ENCODE peak calls at places on chromosomes 1 and 21, in ten cellular contexts. R, H, U, F, X, T, O, C, E and M are unnamed samples.

GRCh38 chr1:209633335-209633997 is 18.8 kb downstream of the LAMB3 start:
- DNase-seq in R (no peak), H (no peak), U (peak), F (no peak), X (no peak), T (no peak), O (no peak), C (peak), E (no peak), M (no peak)

GRCh38 chr1:113320272-113320671 is 70.0 kb upstream of the MAGI3 start:
- DNase-seq in R (no peak), H (no peak), U (no peak), F (no peak), X (no peak), T (no peak), O (no peak), C (no peak), E (no peak), M (no peak)

GRCh38 chr1:75588779-75589475 is 22.0 kb downstream of the SLC44A5 start:
- DNase-seq in R (no peak), H (no peak), U (no peak), F (no peak), X (no peak), T (no peak), O (no peak), C (no peak), E (no peak), M (no peak)

GRCh38 chr1:106876384-106876783 is 180.1 kb upstream of the PRMT6 start:
- DNase-seq in R (no peak), H (no peak), U (no peak), F (no peak), X (no peak), T (no peak), O (no peak), C (no peak), E (no peak), M (peak)

GRCh38 chr1:26772687-26773086 is 15.1 kb upstream of the PIGV start:
- DNase-seq in R (no peak), H (peak), U (peak), F (no peak), X (no peak), T (no peak), O (no peak), C (peak), E (no peak), M (no peak)

GRCh38 chr1:85279463-85280080 is 3.1 kb upstream of the BCL10 start:
- DNase-seq in R (no peak), H (no peak), U (no peak), F (no peak), X (no peak), T (no peak), O (no peak), C (no peak), E (no peak), M (no peak)

GRCh38 chr1:34529935-34530859 is 224.7 kb upstream of the GJB5 start:
- DNase-seq in R (peak), H (no peak), U (no peak), F (no peak), X (no peak), T (no peak), O (no peak), C (no peak), E (no peak), M (peak)

GRCh38 chr1:99702221-99702620 is 56.3 kb downstream of the PALMD start:
- DNase-seq in R (no peak), H (no peak), U (no peak), F (no peak), X (no peak), T (no peak), O (no peak), C (peak), E (no peak), M (no peak)

GRCh38 chr21:32382108-32382601 is 10.7 kb downstream of the URB1 start:
- DNase-seq in R (no peak), H (peak), U (peak), F (no peak), X (no peak), T (no peak), O (no peak), C (peak), E (no peak), M (no peak)

GRCh38 chr21:29697555-29698193 is 242.1 kb downstream of the GRIK1 start:
- DNase-seq in R (no peak), H (peak), U (no peak), F (no peak), X (no peak), T (no peak), O (no peak), C (peak), E (peak), M (peak)

GRCh38 chr1:27724961-27725373 is 794 bp upstream of the FAM76A start:
- DNase-seq in R (peak), H (peak), U (no peak), F (peak), X (no peak), T (no peak), O (peak), C (no peak), E (peak), M (peak)

GRCh38 chr1:25769625-25770024 is 30.4 kb upstream of the SELENON start:
- DNase-seq in R (no peak), H (no peak), U (no peak), F (no peak), X (no peak), T (no peak), O (no peak), C (no peak), E (no peak), M (no peak)

GRCh38 chr1:176110203-176110602 is 96.9 kb downstream of the COP1 start:
- DNase-seq in R (no peak), H (peak), U (peak), F (no peak), X (no peak), T (no peak), O (no peak), C (peak), E (no peak), M (no peak)

GRCh38 chr1:46244656-46245371 is 2.7 kb upstream of the RAD54L start:
- DNase-seq in R (no peak), H (peak), U (peak), F (peak), X (no peak), T (no peak), O (no peak), C (peak), E (no peak), M (peak)

GRCh38 chr1:94617139-94617805 is 75.7 kb upstream of the F3 start:
- DNase-seq in R (no peak), H (no peak), U (peak), F (no peak), X (no peak), T (no peak), O (no peak), C (peak), E (no peak), M (no peak)

GRCh38 chr1:12610305-12610935 is 7.6 kb downstream of the DHRS3 start:
- DNase-seq in R (no peak), H (peak), U (peak), F (no peak), X (no peak), T (no peak), O (no peak), C (peak), E (no peak), M (no peak)

GRCh38 chr21:27475363-27475955 is 508.6 kb upstream of the ADAMTS5 start:
- DNase-seq in R (no peak), H (no peak), U (no peak), F (no peak), X (no peak), T (no peak), O (no peak), C (no peak), E (no peak), M (no peak)

DNA sequence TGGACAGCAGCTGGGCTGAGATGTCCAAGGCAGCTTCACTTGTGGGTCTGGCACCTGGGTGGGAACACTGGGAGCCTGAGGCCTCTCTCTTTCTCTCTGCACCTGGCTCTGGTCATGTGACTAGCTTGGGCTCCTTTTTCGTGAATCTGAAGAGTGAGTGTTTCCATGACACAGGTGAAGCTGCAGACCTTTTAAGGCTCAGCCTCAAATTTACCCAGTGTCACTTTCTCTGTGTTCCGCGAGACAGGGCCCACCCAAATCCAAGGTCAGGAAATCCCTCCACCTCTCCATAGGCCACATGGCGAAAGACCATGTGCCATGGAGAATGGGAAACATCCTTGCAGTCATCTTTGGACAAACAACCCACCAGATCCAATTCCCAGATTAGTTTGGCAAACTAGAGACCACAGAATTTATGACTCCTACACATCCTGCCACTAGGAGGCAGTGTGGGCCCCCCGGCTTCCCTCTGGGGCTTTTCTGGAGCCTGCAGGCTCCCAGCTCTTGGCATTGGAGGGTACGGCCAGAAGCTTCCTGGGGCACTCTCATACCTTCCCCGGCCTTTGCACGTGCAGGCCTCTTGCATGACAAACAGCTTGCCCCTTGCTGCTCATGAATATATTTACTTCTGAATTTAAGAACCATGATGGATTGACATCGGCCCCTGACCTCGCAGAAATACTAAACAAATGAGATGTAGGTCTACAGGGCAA is 180.6 kb downstream of the KAZN start:
- DNase-seq in R (peak), H (peak), U (no peak), F (peak), X (no peak), T (peak), O (no peak), C (peak), E (peak), M (peak)
- TF ChIP-seq CTCF in R (peak), H (peak), U (peak), F (peak), X (peak), T (peak), O (peak), C (peak), E (peak), M (peak)

DNA sequence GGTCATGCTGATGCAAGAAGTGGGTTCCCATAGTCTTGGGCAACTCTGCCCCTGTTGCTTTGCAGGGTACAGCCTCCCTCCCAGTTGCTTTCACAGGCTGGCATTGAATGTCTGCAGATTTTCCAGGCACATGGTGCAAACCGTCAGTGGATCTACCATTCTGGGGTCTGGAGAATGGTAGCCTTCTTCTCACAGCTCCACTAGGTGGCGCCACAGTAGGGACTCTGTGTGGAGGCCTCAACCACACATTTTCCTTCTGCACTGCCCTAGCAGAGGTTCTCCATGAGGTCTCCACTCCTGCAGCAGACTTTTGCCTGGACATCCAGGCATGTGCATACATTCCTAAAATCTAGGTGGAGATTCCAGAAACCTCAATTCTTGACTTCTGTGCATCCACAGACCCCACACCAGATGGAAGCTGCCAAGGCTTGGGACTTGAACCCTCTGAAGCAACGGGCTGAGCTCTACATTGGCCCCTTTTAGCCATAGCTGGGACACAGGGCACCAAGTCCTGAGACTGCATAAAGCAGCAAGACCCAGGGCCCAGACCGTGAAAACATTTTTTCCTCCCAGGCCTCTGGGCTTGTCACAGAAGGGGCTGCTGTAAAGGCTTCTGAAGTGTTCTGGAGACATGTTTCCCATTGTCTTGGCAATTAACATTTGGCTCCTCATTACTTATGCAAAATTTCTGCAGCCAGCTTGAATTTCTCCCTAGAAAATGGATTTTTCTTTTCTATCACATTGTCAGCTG is 466.2 kb upstream of the PBX1 start:
- DNase-seq in R (no peak), H (peak), U (no peak), F (no peak), X (no peak), T (no peak), O (no peak), C (peak), E (no peak), M (peak)
- TF ChIP-seq CTCF in R (no peak), H (peak), U (peak), F (no peak), X (no peak), T (no peak), O (no peak), C (no peak), E (no peak), M (peak)

GRCh38 chr1:109112056-109112651 is 1.8 kb upstream of the ELAPOR1 start:
- DNase-seq in R (no peak), H (peak), U (peak), F (no peak), X (no peak), T (no peak), O (no peak), C (peak), E (no peak), M (peak)
- TF ChIP-seq CTCF in R (no peak), H (peak), U (no peak), F (peak), X (no peak), T (no peak), O (no peak), C (peak), E (peak), M (peak)

GRCh38 chr1:42735477-42736105 is 4.4 kb downstream of the CLDN19 start:
- DNase-seq in R (no peak), H (no peak), U (no peak), F (no peak), X (no peak), T (no peak), O (no peak), C (no peak), E (no peak), M (no peak)

GRCh38 chr1:42736571-42737200 is 3.4 kb downstream of the CLDN19 start:
- DNase-seq in R (no peak), H (no peak), U (no peak), F (no peak), X (no peak), T (no peak), O (no peak), C (no peak), E (no peak), M (no peak)

GRCh38 chr1:42737257-42737656 is 2.8 kb downstream of the CLDN19 start:
- DNase-seq in R (no peak), H (no peak), U (no peak), F (no peak), X (no peak), T (no peak), O (no peak), C (no peak), E (peak), M (peak)

GRCh38 chr1:42735056-42735455 is 5.0 kb downstream of the CLDN19 start:
- DNase-seq in R (no peak), H (no peak), U (no peak), F (no peak), X (no peak), T (no peak), O (no peak), C (no peak), E (no peak), M (no peak)

DNA sequence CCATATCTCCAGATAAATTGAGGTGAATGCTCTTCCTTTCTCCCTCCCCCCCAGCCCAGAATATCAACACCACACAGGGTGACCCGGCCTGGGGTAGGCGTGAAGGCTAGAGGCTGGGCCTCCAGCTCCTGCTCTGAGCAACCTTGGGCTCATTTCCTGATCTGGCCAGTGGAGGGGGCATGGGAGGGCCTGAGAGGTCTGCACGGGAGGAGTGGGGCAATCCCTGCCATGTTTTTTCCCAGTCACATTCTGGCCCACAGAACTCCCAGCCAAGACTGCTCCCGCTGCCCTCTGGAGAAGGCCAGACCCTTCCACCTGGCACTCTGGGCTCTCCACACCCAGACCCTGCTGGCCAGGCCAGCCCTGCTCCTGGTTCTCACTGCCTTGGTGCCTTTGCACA is 3.9 kb downstream of the CLDN19 start:
- DNase-seq in R (no peak), H (peak), U (no peak), F (peak), X (no peak), T (peak), O (no peak), C (no peak), E (no peak), M (peak)
- TF ChIP-seq CTCF in R (no peak), H (peak), U (peak), F (peak), X (peak), T (no peak), O (no peak), C (peak), E (no peak), M (no peak)

GRCh38 chr1:166716620-166717019 is 122.7 kb upstream of the POGK start:
- DNase-seq in R (no peak), H (no peak), U (no peak), F (no peak), X (no peak), T (no peak), O (no peak), C (no peak), E (no peak), M (no peak)

DNA sequence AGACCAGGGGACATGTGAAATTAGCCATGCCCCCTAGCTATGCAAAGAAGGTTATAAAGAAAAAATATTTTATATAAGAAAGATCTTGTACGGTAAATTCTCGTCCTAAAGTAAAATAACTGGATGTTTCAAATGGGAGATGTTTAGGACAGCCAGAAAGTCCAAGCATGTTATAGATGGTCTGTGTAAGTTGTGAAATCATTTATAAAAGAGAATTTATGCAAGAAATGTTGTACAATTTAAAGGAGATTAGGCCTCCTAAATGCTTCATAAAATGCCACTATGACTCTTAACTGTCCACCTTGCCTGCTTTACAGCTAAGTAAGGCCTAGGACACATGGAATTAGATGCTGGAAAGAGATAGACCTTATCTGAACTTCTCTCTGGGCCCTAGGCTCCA is 118.1 kb upstream of the POGK start:
- DNase-seq in R (no peak), H (no peak), U (no peak), F (peak), X (no peak), T (no peak), O (no peak), C (no peak), E (no peak), M (peak)
- TF ChIP-seq CTCF in R (no peak), H (no peak), U (no peak), F (no peak), X (no peak), T (no peak), O (no peak), C (no peak), E (no peak), M (no peak)

GRCh38 chr1:182198006-182198605 is 136.6 kb upstream of the ZNF648 start:
- DNase-seq in R (no peak), H (peak), U (peak), F (no peak), X (no peak), T (no peak), O (no peak), C (no peak), E (no peak), M (peak)
- TF ChIP-seq CTCF in R (peak), H (no peak), U (peak), F (no peak), X (peak), T (no peak), O (no peak), C (no peak), E (no peak), M (peak)

DNA sequence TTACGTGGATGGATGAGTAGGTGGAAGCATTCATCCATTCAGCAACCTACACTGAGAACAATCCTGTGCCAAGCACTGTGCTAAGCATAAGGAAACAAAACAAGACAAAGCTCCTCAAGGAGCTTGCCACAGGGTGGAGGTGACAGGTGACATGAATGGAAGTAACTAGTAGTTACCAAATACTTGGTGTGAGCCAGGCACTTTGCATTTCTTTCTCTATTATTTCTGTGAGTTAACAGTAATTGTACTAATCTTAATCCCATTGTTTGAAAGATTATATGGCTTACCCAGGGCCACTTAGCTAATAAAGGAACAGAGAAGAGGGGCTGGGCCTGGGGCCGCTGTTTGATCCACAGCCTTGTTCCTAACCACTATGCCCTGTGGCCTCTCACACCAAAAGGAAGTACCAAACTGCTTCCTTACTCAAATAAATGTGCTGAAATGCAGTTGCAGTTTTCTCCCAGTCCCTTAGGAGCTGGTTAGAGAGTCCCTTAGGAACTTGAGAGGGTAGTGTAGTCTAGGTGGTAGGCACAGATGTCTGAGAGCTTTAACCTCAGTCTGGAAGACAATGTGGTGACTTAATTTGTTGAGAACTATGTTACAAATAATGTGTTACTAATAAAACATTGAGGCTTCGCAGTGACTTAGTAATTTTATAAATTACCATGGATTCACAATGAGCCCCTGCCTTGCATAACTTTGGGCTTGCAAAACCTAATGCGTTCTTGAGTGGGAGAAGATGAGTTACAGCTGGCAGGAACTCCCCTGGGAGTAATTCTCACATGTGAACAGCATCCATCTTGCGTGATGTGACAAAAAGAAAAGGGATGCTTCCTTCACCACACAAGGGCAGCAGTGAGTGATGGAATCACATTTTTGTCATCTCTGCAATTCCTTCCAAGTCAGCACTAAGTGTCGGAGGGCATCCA is 69.8 kb downstream of the MPZL1 start:
- DNase-seq in R (peak), H (peak), U (peak), F (no peak), X (peak), T (no peak), O (peak), C (peak), E (peak), M (peak)
- TF ChIP-seq CTCF in R (no peak), H (no peak), U (no peak), F (no peak), X (no peak), T (no peak), O (no peak), C (peak), E (no peak), M (peak)

GRCh38 chr21:16460936-16461335 is 731.2 kb downstream of the USP25 start:
- DNase-seq in R (no peak), H (no peak), U (no peak), F (no peak), X (no peak), T (no peak), O (no peak), C (no peak), E (no peak), M (peak)
- TF ChIP-seq CTCF in R (no peak), H (peak), U (peak), F (no peak), X (no peak), T (no peak), O (no peak), C (no peak), E (no peak), M (peak)

DNA sequence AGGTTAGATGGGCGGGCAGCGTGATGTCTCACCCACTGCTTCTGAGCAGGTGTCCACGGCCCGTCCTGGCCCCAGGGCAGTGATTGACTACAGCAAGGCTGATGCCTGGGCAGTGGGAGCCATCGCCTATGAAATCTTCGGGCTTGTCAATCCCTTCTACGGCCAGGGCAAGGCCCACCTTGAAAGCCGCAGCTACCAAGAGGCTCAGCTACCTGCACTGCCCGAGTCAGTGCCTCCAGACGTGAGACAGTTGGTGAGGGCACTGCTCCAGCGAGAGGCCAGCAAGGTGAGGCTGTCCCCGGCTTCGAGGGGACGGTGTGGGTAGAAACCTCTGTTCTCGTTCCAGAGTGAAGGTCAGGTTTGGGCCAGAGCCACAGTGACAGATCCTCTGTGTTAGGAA is 12.2 kb downstream of the DDOST start:
- DNase-seq in R (no peak), H (no peak), U (no peak), F (no peak), X (no peak), T (no peak), O (no peak), C (no peak), E (no peak), M (no peak)
- TF ChIP-seq CTCF in R (no peak), H (no peak), U (no peak), F (no peak), X (no peak), T (no peak), O (no peak), C (no peak), E (no peak), M (no peak)